ENCODE peak calls at places on chromosomes 4 and X, in ten cellular contexts. One of them, this sample, is unnamed.

GRCh38 chrX:19514791-19515614 is at the start of gene MAP3K15:
- DNase-seq in cardiac muscle cell: peak
- DNase-seq in astrocyte of the spinal cord: no peak
- DNase-seq in breast epithelium: no peak
- DNase-seq in CD8-positive, alpha-beta T cell: no peak
- DNase-seq in epithelial cell of esophagus: peak
- DNase-seq in WERI-Rb-1: peak
- DNase-seq in fibroblast of the aortic adventitia: no peak
- DNase-seq in SK-N-SH: peak
- DNase-seq in A549: peak
- DNase-seq in this sample: peak

GRCh38 chr4:16579866-16580265 is 318.6 kb downstream of the LDB2 start:
- DNase-seq in WERI-Rb-1: no peak
- DNase-seq in SK-N-SH: no peak
- DNase-seq in CD8-positive, alpha-beta T cell: no peak
- DNase-seq in cardiac muscle cell: no peak
- DNase-seq in breast epithelium: no peak
- DNase-seq in fibroblast of the aortic adventitia: peak
- DNase-seq in astrocyte of the spinal cord: peak
- DNase-seq in epithelial cell of esophagus: no peak
- DNase-seq in A549: no peak
- DNase-seq in this sample: peak

GRCh38 chr4:165464813-165465381 is 86.1 kb downstream of the CPE start:
- DNase-seq in A549: peak
- DNase-seq in SK-N-SH: peak
- DNase-seq in CD8-positive, alpha-beta T cell: no peak
- DNase-seq in epithelial cell of esophagus: peak
- DNase-seq in WERI-Rb-1: no peak
- DNase-seq in astrocyte of the spinal cord: peak
- DNase-seq in breast epithelium: no peak
- DNase-seq in fibroblast of the aortic adventitia: peak
- DNase-seq in cardiac muscle cell: peak
- DNase-seq in this sample: peak

GRCh38 chr4:52780206-52780605 is 29.0 kb upstream of the ERVMER34-1 start:
- DNase-seq in astrocyte of the spinal cord: peak
- DNase-seq in SK-N-SH: no peak
- DNase-seq in cardiac muscle cell: no peak
- DNase-seq in breast epithelium: no peak
- DNase-seq in epithelial cell of esophagus: peak
- DNase-seq in WERI-Rb-1: no peak
- DNase-seq in CD8-positive, alpha-beta T cell: no peak
- DNase-seq in fibroblast of the aortic adventitia: peak
- DNase-seq in A549: no peak
- DNase-seq in this sample: peak

GRCh38 chr4:44678094-44679023 is at the start of gene GUF1:
- DNase-seq in A549: peak
- DNase-seq in CD8-positive, alpha-beta T cell: peak
- DNase-seq in astrocyte of the spinal cord: peak
- DNase-seq in fibroblast of the aortic adventitia: peak
- DNase-seq in epithelial cell of esophagus: peak
- DNase-seq in cardiac muscle cell: peak
- DNase-seq in WERI-Rb-1: peak
- DNase-seq in breast epithelium: peak
- DNase-seq in SK-N-SH: peak
- DNase-seq in this sample: peak

GRCh38 chr4:69753666-69754065 is 6.8 kb downstream of the SULT1B1 start:
- DNase-seq in WERI-Rb-1: no peak
- DNase-seq in breast epithelium: no peak
- DNase-seq in astrocyte of the spinal cord: no peak
- DNase-seq in SK-N-SH: no peak
- DNase-seq in cardiac muscle cell: peak
- DNase-seq in epithelial cell of esophagus: peak
- DNase-seq in A549: no peak
- DNase-seq in CD8-positive, alpha-beta T cell: no peak
- DNase-seq in fibroblast of the aortic adventitia: peak
- DNase-seq in this sample: no peak

GRCh38 chr4:174427562-174428140 is 94.6 kb downstream of the HPGD start:
- DNase-seq in astrocyte of the spinal cord: no peak
- DNase-seq in cardiac muscle cell: no peak
- DNase-seq in CD8-positive, alpha-beta T cell: no peak
- DNase-seq in SK-N-SH: no peak
- DNase-seq in epithelial cell of esophagus: peak
- DNase-seq in fibroblast of the aortic adventitia: no peak
- DNase-seq in WERI-Rb-1: no peak
- DNase-seq in A549: no peak
- DNase-seq in breast epithelium: no peak
- DNase-seq in this sample: no peak

GRCh38 chr4:151442002-151442401 is 33.0 kb downstream of the FHIP1A start:
- DNase-seq in SK-N-SH: no peak
- DNase-seq in epithelial cell of esophagus: no peak
- DNase-seq in A549: no peak
- DNase-seq in astrocyte of the spinal cord: no peak
- DNase-seq in WERI-Rb-1: no peak
- DNase-seq in CD8-positive, alpha-beta T cell: no peak
- DNase-seq in breast epithelium: no peak
- DNase-seq in fibroblast of the aortic adventitia: no peak
- DNase-seq in cardiac muscle cell: no peak
- DNase-seq in this sample: no peak

GRCh38 chrX:148051973-148052372 is 70.8 kb downstream of the FMR1NB start:
- DNase-seq in fibroblast of the aortic adventitia: no peak
- DNase-seq in astrocyte of the spinal cord: no peak
- DNase-seq in A549: no peak
- DNase-seq in cardiac muscle cell: no peak
- DNase-seq in WERI-Rb-1: no peak
- DNase-seq in breast epithelium: no peak
- DNase-seq in CD8-positive, alpha-beta T cell: no peak
- DNase-seq in epithelial cell of esophagus: no peak
- DNase-seq in SK-N-SH: no peak
- DNase-seq in this sample: no peak

GRCh38 chr4:152896819-152897218 is 39.3 kb upstream of the FHDC1 start:
- DNase-seq in fibroblast of the aortic adventitia: peak
- DNase-seq in cardiac muscle cell: no peak
- DNase-seq in WERI-Rb-1: no peak
- DNase-seq in A549: no peak
- DNase-seq in astrocyte of the spinal cord: peak
- DNase-seq in CD8-positive, alpha-beta T cell: no peak
- DNase-seq in epithelial cell of esophagus: no peak
- DNase-seq in SK-N-SH: no peak
- DNase-seq in breast epithelium: no peak
- DNase-seq in this sample: peak

GRCh38 chr4:134650461-134650860 is 448.9 kb upstream of the PABPC4L start:
- DNase-seq in SK-N-SH: no peak
- DNase-seq in fibroblast of the aortic adventitia: no peak
- DNase-seq in cardiac muscle cell: no peak
- DNase-seq in astrocyte of the spinal cord: no peak
- DNase-seq in breast epithelium: no peak
- DNase-seq in CD8-positive, alpha-beta T cell: no peak
- DNase-seq in WERI-Rb-1: no peak
- DNase-seq in A549: no peak
- DNase-seq in epithelial cell of esophagus: no peak
- DNase-seq in this sample: no peak

DNA sequence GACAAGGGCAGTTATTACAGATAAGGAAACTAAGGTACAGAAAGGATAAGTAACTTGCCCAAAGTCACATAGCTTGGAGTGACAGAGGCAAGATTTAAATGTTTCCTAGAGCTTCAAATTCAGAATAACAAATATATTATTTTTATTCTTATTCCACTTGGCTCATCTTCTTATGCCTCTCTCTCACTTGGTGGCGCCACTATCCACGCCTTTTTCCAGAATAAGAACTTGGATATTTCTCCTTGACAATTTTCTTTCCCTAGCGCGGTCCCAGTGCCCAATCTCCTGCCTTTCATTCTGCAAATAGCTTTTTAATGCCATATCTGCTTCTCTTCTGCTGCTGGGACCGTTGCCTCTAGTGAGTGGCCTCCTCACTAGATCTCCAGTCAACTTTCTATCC is 78.5 kb downstream of the MSN start:
- DNase-seq in A549: no peak
- DNase-seq in astrocyte of the spinal cord: no peak
- DNase-seq in fibroblast of the aortic adventitia: peak
- DNase-seq in breast epithelium: no peak
- DNase-seq in CD8-positive, alpha-beta T cell: no peak
- DNase-seq in epithelial cell of esophagus: peak
- DNase-seq in cardiac muscle cell: no peak
- DNase-seq in SK-N-SH: no peak
- DNase-seq in WERI-Rb-1: no peak
- DNase-seq in this sample: no peak
- TF ChIP-seq CTCF in A549: peak
- TF ChIP-seq CTCF in astrocyte of the spinal cord: peak
- TF ChIP-seq CTCF in fibroblast of the aortic adventitia: no peak
- TF ChIP-seq CTCF in breast epithelium: no peak
- TF ChIP-seq CTCF in CD8-positive, alpha-beta T cell: no peak
- TF ChIP-seq CTCF in epithelial cell of esophagus: peak
- TF ChIP-seq CTCF in cardiac muscle cell: peak
- TF ChIP-seq CTCF in SK-N-SH: peak
- TF ChIP-seq CTCF in WERI-Rb-1: no peak
- TF ChIP-seq CTCF in this sample: no peak

DNA sequence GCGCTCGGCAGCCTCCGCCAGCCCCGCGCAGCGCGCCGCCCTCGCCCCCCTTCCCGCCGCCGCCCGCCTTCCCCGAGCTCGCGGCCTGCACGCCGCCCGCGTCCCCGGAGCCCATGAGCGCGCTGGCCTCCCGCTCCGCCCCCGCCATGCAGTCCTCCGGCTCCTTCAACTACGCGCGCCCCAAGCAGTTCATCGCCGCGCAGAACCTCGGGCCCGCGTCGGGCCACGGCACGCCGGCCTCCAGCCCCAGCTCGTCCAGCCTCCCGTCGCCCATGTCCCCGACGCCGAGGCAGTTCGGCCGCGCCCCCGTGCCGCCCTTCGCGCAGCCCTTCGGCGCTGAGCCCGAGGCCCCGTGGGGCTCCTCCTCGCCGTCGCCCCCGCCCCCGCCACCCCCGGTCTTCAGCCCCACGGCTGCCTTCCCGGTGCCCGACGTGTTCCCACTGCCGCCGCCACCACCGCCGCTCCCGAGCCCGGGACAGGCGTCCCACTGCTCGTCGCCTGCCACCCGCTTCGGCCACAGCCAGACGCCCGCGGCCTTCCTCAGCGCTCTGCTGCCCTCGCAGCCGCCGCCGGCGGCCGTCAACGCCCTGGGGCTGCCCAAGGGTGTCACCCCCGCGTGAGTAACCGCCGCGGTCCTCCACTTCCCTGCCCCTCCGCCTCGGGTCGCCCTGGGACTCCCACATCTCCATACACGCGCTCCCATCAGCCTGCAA is 132.1 kb downstream of the CBR4 start:
- DNase-seq in astrocyte of the spinal cord: no peak
- DNase-seq in epithelial cell of esophagus: no peak
- DNase-seq in breast epithelium: no peak
- DNase-seq in CD8-positive, alpha-beta T cell: peak
- DNase-seq in cardiac muscle cell: no peak
- DNase-seq in SK-N-SH: peak
- DNase-seq in A549: no peak
- DNase-seq in fibroblast of the aortic adventitia: no peak
- DNase-seq in WERI-Rb-1: peak
- DNase-seq in this sample: peak
- H3K4me3 ChIP-seq in astrocyte of the spinal cord: no peak
- H3K4me3 ChIP-seq in epithelial cell of esophagus: no peak
- H3K4me3 ChIP-seq in breast epithelium: peak
- H3K4me3 ChIP-seq in CD8-positive, alpha-beta T cell: no peak
- H3K4me3 ChIP-seq in cardiac muscle cell: no peak
- H3K4me3 ChIP-seq in SK-N-SH: no peak
- H3K4me3 ChIP-seq in A549: no peak
- H3K4me3 ChIP-seq in fibroblast of the aortic adventitia: peak
- H3K4me3 ChIP-seq in WERI-Rb-1: peak
- H3K4me3 ChIP-seq in this sample: peak

GRCh38 chr4:40192286-40193017 is 4.4 kb upstream of the RHOH start:
- DNase-seq in CD8-positive, alpha-beta T cell: no peak
- DNase-seq in WERI-Rb-1: no peak
- DNase-seq in A549: no peak
- DNase-seq in astrocyte of the spinal cord: no peak
- DNase-seq in SK-N-SH: no peak
- DNase-seq in epithelial cell of esophagus: peak
- DNase-seq in breast epithelium: no peak
- DNase-seq in fibroblast of the aortic adventitia: no peak
- DNase-seq in cardiac muscle cell: no peak
- DNase-seq in this sample: no peak
- TF ChIP-seq CTCF in CD8-positive, alpha-beta T cell: no peak
- TF ChIP-seq CTCF in WERI-Rb-1: no peak
- TF ChIP-seq CTCF in A549: no peak
- TF ChIP-seq CTCF in astrocyte of the spinal cord: no peak
- TF ChIP-seq CTCF in SK-N-SH: no peak
- TF ChIP-seq CTCF in epithelial cell of esophagus: no peak
- TF ChIP-seq CTCF in breast epithelium: no peak
- TF ChIP-seq CTCF in fibroblast of the aortic adventitia: no peak
- TF ChIP-seq CTCF in cardiac muscle cell: no peak
- TF ChIP-seq CTCF in this sample: no peak

GRCh38 chrX:110418220-110418856 is 59.7 kb downstream of the RTL9 start:
- DNase-seq in breast epithelium: no peak
- DNase-seq in SK-N-SH: peak
- DNase-seq in epithelial cell of esophagus: peak
- DNase-seq in cardiac muscle cell: peak
- DNase-seq in astrocyte of the spinal cord: peak
- DNase-seq in CD8-positive, alpha-beta T cell: no peak
- DNase-seq in WERI-Rb-1: peak
- DNase-seq in fibroblast of the aortic adventitia: peak
- DNase-seq in A549: peak
- DNase-seq in this sample: peak
- H3K4me3 ChIP-seq in breast epithelium: no peak
- H3K4me3 ChIP-seq in SK-N-SH: no peak
- H3K4me3 ChIP-seq in epithelial cell of esophagus: no peak
- H3K4me3 ChIP-seq in cardiac muscle cell: no peak
- H3K4me3 ChIP-seq in astrocyte of the spinal cord: no peak
- H3K4me3 ChIP-seq in CD8-positive, alpha-beta T cell: no peak
- H3K4me3 ChIP-seq in WERI-Rb-1: no peak
- H3K4me3 ChIP-seq in fibroblast of the aortic adventitia: no peak
- H3K4me3 ChIP-seq in A549: no peak
- H3K4me3 ChIP-seq in this sample: no peak